ENCODE peak calls at places on chromosomes 12 and 14, in four cellular contexts. M is coronary artery, S is neural progenitor cell, D is transverse colon. P is an unnamed sample.

GRCh38 chr12:18749381-18749957 is 11.6 kb downstream of the CAPZA3 start:
- DNase-seq in M (no peak), S (no peak), D (no peak), P (no peak)

GRCh38 chr12:71138011-71138410 is 19.8 kb downstream of the TSPAN8 start:
- DNase-seq in M (no peak), S (no peak), D (no peak), P (no peak)

GRCh38 chr12:116620085-116620734 is 61.0 kb downstream of the MAP1LC3B2 start:
- DNase-seq in M (no peak), S (no peak), D (no peak), P (no peak)

GRCh38 chr14:22797017-22797917 is 18.0 kb downstream of the SLC7A7 start:
- DNase-seq in M (no peak), S (no peak), D (no peak), P (no peak)

GRCh38 chr14:103073876-103074698 is 9.9 kb upstream of the LBHD2 start:
- DNase-seq in M (no peak), S (no peak), D (no peak), P (no peak)

GRCh38 chr14:84410344-84410743 is 1119.6 kb upstream of the FLRT2 start:
- DNase-seq in M (no peak), S (no peak), D (no peak), P (peak)

GRCh38 chr14:91533623-91534022 is 23.5 kb upstream of the PPP4R3A start:
- DNase-seq in M (no peak), S (no peak), D (no peak), P (no peak)

GRCh38 chr12:123867141-123867540 is 105.0 kb downstream of the DNAH10 start:
- DNase-seq in M (no peak), S (no peak), D (no peak), P (no peak)

GRCh38 chr14:31893156-31893813 is 183.8 kb upstream of the ARHGAP5 start:
- DNase-seq in M (no peak), S (peak), D (no peak), P (no peak)

P was measured in Jurkat, Clone E6-1.